ENCODE peak calls at places on chromosomes 3 and 15, in five cellular contexts. J is NB4, H is GM12864, B is GM06990, I is HFFc6. O is an unnamed sample.
A peak's percentile ranks its signal among the peaks of the same experiment; 100 is the strongest.

GRCh38 chr3:128426128-128426921 is 40.4 kb downstream of the DNAJB8 start:
- DNase-seq in J (peak; percentile 64), H (no peak), B (peak; percentile 63), I (no peak), O (peak; percentile 96)

GRCh38 chr3:125062904-125063618 is 7.3 kb upstream of the HEG1 start:
- DNase-seq in J (no peak), H (no peak), B (no peak), I (peak; percentile 95), O (no peak)

GRCh38 chr3:171362575-171362974 is 97.6 kb downstream of the TNIK start:
- DNase-seq in J (no peak), H (no peak), B (no peak), I (no peak), O (no peak)

GRCh38 chr3:14475601-14476000 is 64.5 kb downstream of the GRIP2 start:
- DNase-seq in J (no peak), H (no peak), B (no peak), I (no peak), O (no peak)

GRCh38 chr3:98574157-98574556 is 19.3 kb downstream of the CPOX start:
- DNase-seq in J (no peak), H (no peak), B (no peak), I (no peak), O (no peak)

GRCh38 chr15:74319596-74320357 is 47.7 kb downstream of the CYP11A1 start:
- DNase-seq in J (peak; percentile 49), H (no peak), B (no peak), I (no peak), O (no peak)

GRCh38 chr3:132006605-132007204 is 28.1 kb downstream of the CPNE4 start:
- DNase-seq in J (peak; percentile 53), H (peak; percentile 10), B (no peak), I (peak; percentile 19), O (no peak)

GRCh38 chr3:173977747-173978146 is 580.2 kb downstream of the NLGN1 start:
- DNase-seq in J (no peak), H (no peak), B (no peak), I (peak; percentile 84), O (no peak)

GRCh38 chr3:154252759-154253638 is 71.3 kb downstream of the DHX36 start:
- DNase-seq in J (peak; percentile 76), H (peak; percentile 25), B (peak; percentile 41), I (peak; percentile 65), O (peak; percentile 58)

GRCh38 chr3:179082416-179082815 is 10.8 kb upstream of the ZMAT3 start:
- DNase-seq in J (no peak), H (no peak), B (no peak), I (peak; percentile 31), O (no peak)

GRCh38 chr3:77204788-77205187 is 164.9 kb downstream of the ROBO2 start:
- DNase-seq in J (no peak), H (no peak), B (no peak), I (no peak), O (no peak)

GRCh38 chr3:130772124-130772523 is 25.5 kb upstream of the PIK3R4 start:
- DNase-seq in J (no peak), H (no peak), B (no peak), I (no peak), O (no peak)

GRCh38 chr3:71728632-71729342 is 3.6 kb upstream of the EIF4E3 start:
- DNase-seq in J (peak; percentile 37), H (no peak), B (no peak), I (no peak), O (no peak)

GRCh38 chr15:60932051-60932915 is 296.8 kb downstream of the RORA start:
- DNase-seq in J (peak; percentile 29), H (no peak), B (no peak), I (peak; percentile 48), O (no peak)

GRCh38 chr3:14225421-14225820 is 46.8 kb downstream of the LSM3 start:
- DNase-seq in J (no peak), H (peak; percentile 26), B (no peak), I (no peak), O (no peak)

GRCh38 chr15:63291507-63291906 is 14.1 kb downstream of the APH1B start:
- DNase-seq in J (no peak), H (no peak), B (no peak), I (peak; percentile 87), O (no peak)

DNA sequence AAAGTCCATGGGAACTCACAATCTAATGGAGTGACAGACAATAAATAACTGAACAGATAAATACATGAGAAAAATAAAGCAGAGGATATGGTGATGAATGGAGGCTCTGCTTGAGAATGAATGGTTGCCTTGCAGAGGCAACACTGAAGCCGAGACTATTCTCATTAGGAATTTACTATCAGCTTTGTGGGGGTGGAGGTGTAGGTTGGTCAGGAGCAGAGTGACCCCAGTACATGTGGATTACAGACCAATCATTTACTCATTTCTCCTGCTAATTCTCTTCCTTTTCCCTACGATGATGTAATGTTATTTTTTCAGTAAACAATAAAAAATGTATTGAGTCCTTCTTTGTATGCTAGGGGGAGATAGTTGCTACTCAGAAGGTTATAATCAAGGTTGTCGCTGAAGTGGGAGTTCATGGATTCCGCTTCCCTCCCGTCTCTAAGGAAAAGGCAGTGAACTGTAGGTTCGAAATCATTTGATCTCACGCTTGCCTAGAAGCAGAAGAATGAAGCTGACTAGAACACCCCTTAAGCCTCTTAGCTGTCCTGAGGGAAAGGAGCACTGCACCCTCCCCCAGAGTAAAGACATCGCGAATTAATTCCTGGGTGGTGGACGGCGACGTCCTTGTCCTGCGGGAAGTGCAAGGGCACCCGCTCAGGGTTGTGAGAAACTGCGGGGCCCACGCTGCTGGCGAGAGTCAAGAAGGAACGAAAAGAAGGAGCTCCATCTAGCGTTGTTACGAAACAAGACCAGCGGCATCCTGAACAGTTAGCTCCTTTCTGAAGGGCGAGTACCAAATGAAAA is 213.1 kb upstream of the PFN2 start:
- DNase-seq in J (peak; percentile 67), H (peak; percentile 18), B (peak; percentile 47), I (peak; percentile 76), O (peak; percentile 62)
- TF ChIP-seq CTCF in J (peak; percentile 60), H (peak; percentile 73), B (peak; percentile 72), I (peak; percentile 83), O (peak; percentile 80)

DNA sequence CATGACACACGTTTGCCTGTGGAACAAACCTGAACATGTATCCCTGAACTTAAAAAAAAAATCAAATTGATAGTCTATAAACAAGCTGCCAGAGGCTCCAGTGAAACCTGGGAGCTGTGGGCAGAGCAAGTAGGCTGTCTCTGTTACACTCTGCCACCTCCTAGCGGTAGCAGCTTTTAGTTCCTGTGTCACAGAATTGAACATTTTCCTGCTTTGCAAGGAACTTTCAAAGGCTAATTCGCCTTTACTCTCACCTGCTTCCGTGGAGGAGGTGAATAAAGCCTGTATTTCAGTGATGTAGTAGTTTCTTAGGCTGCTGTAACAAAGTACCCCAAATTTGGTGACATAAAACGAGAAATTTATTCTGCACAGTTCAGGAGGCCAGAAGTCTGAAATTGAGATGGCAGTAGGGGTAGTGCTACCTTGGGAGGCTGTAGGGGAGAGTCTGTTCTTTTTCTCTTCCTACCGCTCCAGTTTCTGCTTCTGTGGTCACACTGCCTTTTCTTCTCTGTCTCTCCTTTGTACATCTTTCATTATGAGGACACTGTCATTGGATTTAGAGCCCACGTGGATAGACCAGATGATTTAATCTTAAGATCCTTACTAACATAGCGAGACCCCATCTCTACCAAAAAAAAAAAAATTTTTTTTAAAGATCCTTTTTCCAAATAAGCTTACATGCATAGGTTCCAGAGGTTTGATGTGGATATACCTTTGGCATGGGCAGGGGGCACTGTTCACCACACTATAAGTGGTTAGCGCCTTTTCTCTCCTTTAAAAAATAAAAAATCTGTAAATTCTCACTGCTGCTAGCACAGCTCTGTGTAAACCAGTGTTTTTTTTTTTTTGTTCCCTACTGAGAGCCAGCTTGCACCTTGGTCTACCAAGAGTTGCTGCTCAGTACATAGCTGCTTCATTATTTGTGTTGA is 25.3 kb downstream of the FBXO22 start:
- DNase-seq in J (peak; percentile 51), H (no peak), B (no peak), I (no peak), O (no peak)
- TF ChIP-seq CTCF in J (peak; percentile 35), H (peak; percentile 60), B (peak; percentile 37), I (peak; percentile 46), O (no peak)

DNA sequence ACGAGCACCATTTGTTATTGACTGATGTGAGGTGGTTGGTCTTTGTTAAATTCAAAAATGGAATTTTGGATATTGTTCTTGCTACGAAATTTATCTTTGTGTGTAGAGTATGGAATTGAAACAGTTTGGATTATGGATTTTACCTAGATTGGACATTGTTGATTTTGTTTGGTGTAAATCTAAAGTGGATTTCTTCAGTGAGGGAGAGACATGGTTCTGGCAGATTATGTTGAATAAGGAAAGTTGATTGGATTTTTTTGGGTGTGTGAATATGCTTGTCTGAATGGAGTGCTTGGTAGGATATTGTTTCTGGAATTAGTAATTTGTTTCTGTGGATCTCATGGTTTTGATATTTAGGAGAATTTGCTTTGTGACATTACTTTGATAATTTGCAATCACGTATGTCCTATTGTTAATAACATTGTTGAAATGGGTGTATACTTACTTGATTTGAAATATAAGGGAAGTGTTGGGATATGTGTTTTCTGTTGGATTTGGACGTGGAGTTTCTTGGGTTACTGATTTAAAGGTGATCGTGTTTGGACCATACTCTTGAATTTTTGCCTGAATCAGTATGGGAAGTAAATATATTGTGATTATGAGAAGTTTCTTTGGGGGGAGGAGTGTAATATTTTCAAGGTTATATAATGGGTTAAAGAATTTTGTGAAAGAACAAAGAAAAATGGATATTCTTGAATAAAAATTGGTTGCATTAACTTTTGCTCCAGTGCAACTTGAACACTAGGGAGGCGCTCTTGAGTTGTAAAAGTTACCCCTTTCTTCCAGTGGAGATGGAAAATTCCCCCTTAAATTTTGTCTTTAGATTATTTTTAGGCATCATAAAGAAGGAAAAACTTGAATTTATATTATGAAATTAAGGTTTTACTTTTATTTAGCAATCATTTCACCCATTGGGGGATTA is 875 bp upstream of the CHD2 start:
- DNase-seq in J (peak; percentile 68), H (no peak), B (no peak), I (no peak), O (no peak)
- TF ChIP-seq CTCF in J (peak; percentile 46), H (peak; percentile 37), B (peak; percentile 33), I (peak; percentile 78), O (peak; percentile 23)

GRCh38 chr3:49841126-49841525 is 15.2 kb downstream of the TRAIP start:
- DNase-seq in J (peak; percentile 66), H (no peak), B (no peak), I (peak; percentile 8), O (no peak)
- TF ChIP-seq CTCF in J (peak; percentile 69), H (peak; percentile 53), B (peak; percentile 66), I (peak; percentile 58), O (peak; percentile 56)

GRCh38 chr3:159783780-159784747 is 204.6 kb upstream of the IL12A start:
- DNase-seq in J (no peak), H (no peak), B (no peak), I (no peak), O (no peak)

GRCh38 chr3:159785276-159785675 is 203.4 kb upstream of the IL12A start:
- DNase-seq in J (no peak), H (no peak), B (no peak), I (no peak), O (no peak)

GRCh38 chr3:159782724-159783421 is 205.8 kb upstream of the IL12A start:
- DNase-seq in J (no peak), H (no peak), B (no peak), I (no peak), O (no peak)

GRCh38 chr3:159779883-159780282 is 208.8 kb upstream of the IL12A start:
- DNase-seq in J (no peak), H (no peak), B (no peak), I (no peak), O (no peak)

GRCh38 chr3:159781867-159782266 is 206.8 kb upstream of the IL12A start:
- DNase-seq in J (no peak), H (no peak), B (no peak), I (no peak), O (no peak)
- TF ChIP-seq CTCF in J (no peak), H (no peak), B (peak; percentile 4), I (no peak), O (no peak)

O was measured in GM13977.